ENCODE peak calls at places on chromosomes 4 and X, in ten cellular contexts. One of them, this sample, is unnamed.

GRCh38 chr4:76856183-76856969 is 41.6 kb downstream of the SOWAHB start:
- DNase-seq in NCI-H1092 treated with DMSO at 0.1 percent for 48 hours: no peak
- DNase-seq in NCI-H1417 treated with DMSO at 0.1 percent for 48 hours: no peak
- DNase-seq in fibroblast of pulmonary artery: peak
- DNase-seq in GM20000: no peak
- DNase-seq in H4: peak
- DNase-seq in stimulated activated CD4-positive, alpha-beta T cell treated with anti-CD3 and anti-CD28 coated beads, TNF-alpha, amount 100 ng/mL, for 1 hour: no peak
- DNase-seq in right lobe of liver: peak
- DNase-seq in GM10248: no peak
- DNase-seq in AG08396: peak
- DNase-seq in this sample: no peak

GRCh38 chr4:76430519-76431388 is 4.3 kb upstream of the SHROOM3 start:
- DNase-seq in NCI-H1092 treated with DMSO at 0.1 percent for 48 hours: peak
- DNase-seq in NCI-H1417 treated with DMSO at 0.1 percent for 48 hours: peak
- DNase-seq in fibroblast of pulmonary artery: peak
- DNase-seq in GM20000: peak
- DNase-seq in H4: peak
- DNase-seq in stimulated activated CD4-positive, alpha-beta T cell treated with anti-CD3 and anti-CD28 coated beads, TNF-alpha, amount 100 ng/mL, for 1 hour: no peak
- DNase-seq in right lobe of liver: no peak
- DNase-seq in GM10248: peak
- DNase-seq in AG08396: peak
- DNase-seq in this sample: peak

GRCh38 chr4:2811830-2812599 is 19.1 kb downstream of the SH3BP2 start:
- DNase-seq in NCI-H1092 treated with DMSO at 0.1 percent for 48 hours: peak
- DNase-seq in NCI-H1417 treated with DMSO at 0.1 percent for 48 hours: no peak
- DNase-seq in fibroblast of pulmonary artery: peak
- DNase-seq in GM20000: peak
- DNase-seq in H4: peak
- DNase-seq in stimulated activated CD4-positive, alpha-beta T cell treated with anti-CD3 and anti-CD28 coated beads, TNF-alpha, amount 100 ng/mL, for 1 hour: no peak
- DNase-seq in right lobe of liver: peak
- DNase-seq in GM10248: peak
- DNase-seq in AG08396: peak
- DNase-seq in this sample: peak

GRCh38 chr4:37678624-37679023 is 7.6 kb downstream of the RELL1 start:
- DNase-seq in NCI-H1092 treated with DMSO at 0.1 percent for 48 hours: no peak
- DNase-seq in NCI-H1417 treated with DMSO at 0.1 percent for 48 hours: no peak
- DNase-seq in fibroblast of pulmonary artery: peak
- DNase-seq in GM20000: no peak
- DNase-seq in H4: no peak
- DNase-seq in stimulated activated CD4-positive, alpha-beta T cell treated with anti-CD3 and anti-CD28 coated beads, TNF-alpha, amount 100 ng/mL, for 1 hour: no peak
- DNase-seq in right lobe of liver: no peak
- DNase-seq in GM10248: no peak
- DNase-seq in AG08396: no peak
- DNase-seq in this sample: no peak

GRCh38 chr4:173242466-173243250 is 74.0 kb downstream of the GALNT7 start:
- DNase-seq in NCI-H1092 treated with DMSO at 0.1 percent for 48 hours: no peak
- DNase-seq in NCI-H1417 treated with DMSO at 0.1 percent for 48 hours: no peak
- DNase-seq in fibroblast of pulmonary artery: no peak
- DNase-seq in GM20000: no peak
- DNase-seq in H4: no peak
- DNase-seq in stimulated activated CD4-positive, alpha-beta T cell treated with anti-CD3 and anti-CD28 coated beads, TNF-alpha, amount 100 ng/mL, for 1 hour: no peak
- DNase-seq in right lobe of liver: no peak
- DNase-seq in GM10248: no peak
- DNase-seq in AG08396: no peak
- DNase-seq in this sample: no peak

GRCh38 chr4:135670548-135670947 is 1469.0 kb upstream of the PABPC4L start:
- DNase-seq in NCI-H1092 treated with DMSO at 0.1 percent for 48 hours: no peak
- DNase-seq in NCI-H1417 treated with DMSO at 0.1 percent for 48 hours: no peak
- DNase-seq in fibroblast of pulmonary artery: no peak
- DNase-seq in GM20000: no peak
- DNase-seq in H4: no peak
- DNase-seq in stimulated activated CD4-positive, alpha-beta T cell treated with anti-CD3 and anti-CD28 coated beads, TNF-alpha, amount 100 ng/mL, for 1 hour: no peak
- DNase-seq in right lobe of liver: no peak
- DNase-seq in GM10248: no peak
- DNase-seq in AG08396: no peak
- DNase-seq in this sample: no peak

GRCh38 chr4:139872274-139872673 is 206.7 kb downstream of the MGST2 start:
- DNase-seq in NCI-H1092 treated with DMSO at 0.1 percent for 48 hours: no peak
- DNase-seq in NCI-H1417 treated with DMSO at 0.1 percent for 48 hours: no peak
- DNase-seq in fibroblast of pulmonary artery: peak
- DNase-seq in GM20000: no peak
- DNase-seq in H4: peak
- DNase-seq in stimulated activated CD4-positive, alpha-beta T cell treated with anti-CD3 and anti-CD28 coated beads, TNF-alpha, amount 100 ng/mL, for 1 hour: no peak
- DNase-seq in right lobe of liver: no peak
- DNase-seq in GM10248: no peak
- DNase-seq in AG08396: peak
- DNase-seq in this sample: peak

GRCh38 chr4:183399166-183399565 is 45.3 kb upstream of the CDKN2AIP start:
- DNase-seq in NCI-H1092 treated with DMSO at 0.1 percent for 48 hours: no peak
- DNase-seq in NCI-H1417 treated with DMSO at 0.1 percent for 48 hours: no peak
- DNase-seq in fibroblast of pulmonary artery: no peak
- DNase-seq in GM20000: peak
- DNase-seq in H4: no peak
- DNase-seq in stimulated activated CD4-positive, alpha-beta T cell treated with anti-CD3 and anti-CD28 coated beads, TNF-alpha, amount 100 ng/mL, for 1 hour: no peak
- DNase-seq in right lobe of liver: no peak
- DNase-seq in GM10248: no peak
- DNase-seq in AG08396: no peak
- DNase-seq in this sample: no peak

GRCh38 chrX:153723351-153724251 is 586 bp downstream of the BCAP31 start:
- DNase-seq in NCI-H1092 treated with DMSO at 0.1 percent for 48 hours: peak
- DNase-seq in NCI-H1417 treated with DMSO at 0.1 percent for 48 hours: no peak
- DNase-seq in fibroblast of pulmonary artery: peak
- DNase-seq in GM20000: peak
- DNase-seq in H4: peak
- DNase-seq in stimulated activated CD4-positive, alpha-beta T cell treated with anti-CD3 and anti-CD28 coated beads, TNF-alpha, amount 100 ng/mL, for 1 hour: no peak
- DNase-seq in right lobe of liver: no peak
- DNase-seq in GM10248: peak
- DNase-seq in AG08396: peak
- DNase-seq in this sample: peak

GRCh38 chr4:32147446-32148064 is 1427.4 kb downstream of the PCDH7 start:
- DNase-seq in NCI-H1092 treated with DMSO at 0.1 percent for 48 hours: no peak
- DNase-seq in NCI-H1417 treated with DMSO at 0.1 percent for 48 hours: no peak
- DNase-seq in fibroblast of pulmonary artery: no peak
- DNase-seq in GM20000: no peak
- DNase-seq in H4: no peak
- DNase-seq in stimulated activated CD4-positive, alpha-beta T cell treated with anti-CD3 and anti-CD28 coated beads, TNF-alpha, amount 100 ng/mL, for 1 hour: no peak
- DNase-seq in right lobe of liver: no peak
- DNase-seq in GM10248: no peak
- DNase-seq in AG08396: no peak
- DNase-seq in this sample: no peak

GRCh38 chrX:15493118-15494082 is at the start of gene PIR:
- DNase-seq in NCI-H1092 treated with DMSO at 0.1 percent for 48 hours: peak
- DNase-seq in NCI-H1417 treated with DMSO at 0.1 percent for 48 hours: peak
- DNase-seq in fibroblast of pulmonary artery: peak
- DNase-seq in GM20000: peak
- DNase-seq in H4: peak
- DNase-seq in stimulated activated CD4-positive, alpha-beta T cell treated with anti-CD3 and anti-CD28 coated beads, TNF-alpha, amount 100 ng/mL, for 1 hour: peak
- DNase-seq in right lobe of liver: peak
- DNase-seq in GM10248: peak
- DNase-seq in AG08396: peak
- DNase-seq in this sample: peak

GRCh38 chr4:169117591-169118081 is 107.6 kb upstream of the CBR4 start:
- DNase-seq in NCI-H1092 treated with DMSO at 0.1 percent for 48 hours: no peak
- DNase-seq in NCI-H1417 treated with DMSO at 0.1 percent for 48 hours: no peak
- DNase-seq in fibroblast of pulmonary artery: peak
- DNase-seq in GM20000: no peak
- DNase-seq in H4: no peak
- DNase-seq in stimulated activated CD4-positive, alpha-beta T cell treated with anti-CD3 and anti-CD28 coated beads, TNF-alpha, amount 100 ng/mL, for 1 hour: no peak
- DNase-seq in right lobe of liver: no peak
- DNase-seq in GM10248: no peak
- DNase-seq in AG08396: peak
- DNase-seq in this sample: no peak

GRCh38 chr4:37895271-37895670 is 4.4 kb downstream of the TBC1D1 start:
- DNase-seq in NCI-H1092 treated with DMSO at 0.1 percent for 48 hours: no peak
- DNase-seq in NCI-H1417 treated with DMSO at 0.1 percent for 48 hours: no peak
- DNase-seq in fibroblast of pulmonary artery: no peak
- DNase-seq in GM20000: no peak
- DNase-seq in H4: no peak
- DNase-seq in stimulated activated CD4-positive, alpha-beta T cell treated with anti-CD3 and anti-CD28 coated beads, TNF-alpha, amount 100 ng/mL, for 1 hour: no peak
- DNase-seq in right lobe of liver: peak
- DNase-seq in GM10248: no peak
- DNase-seq in AG08396: no peak
- DNase-seq in this sample: no peak